ENCODE peak calls at places on chromosome 7, in nine cellular contexts. One of them, this sample, is unnamed.

GRCh38 chr7:51949726-51950644 is 633.4 kb upstream of the COBL start:
- DNase-seq in cardiac muscle cell: no peak
- DNase-seq in breast epithelium: no peak
- DNase-seq in GM23248: no peak
- DNase-seq in right cardiac atrium: no peak
- DNase-seq in tibial nerve: no peak
- DNase-seq in left ventricle myocardium inferior: no peak
- DNase-seq in right atrium auricular region: no peak
- DNase-seq in CD8-positive, alpha-beta memory T cell: no peak
- DNase-seq in this sample: no peak

GRCh38 chr7:41145656-41146055 is 557.2 kb downstream of the INHBA start:
- DNase-seq in cardiac muscle cell: no peak
- DNase-seq in breast epithelium: no peak
- DNase-seq in GM23248: no peak
- DNase-seq in right cardiac atrium: no peak
- DNase-seq in tibial nerve: no peak
- DNase-seq in left ventricle myocardium inferior: no peak
- DNase-seq in right atrium auricular region: no peak
- DNase-seq in CD8-positive, alpha-beta memory T cell: no peak
- DNase-seq in this sample: no peak

GRCh38 chr7:148699024-148699771 is 495 bp downstream of the CUL1 start:
- DNase-seq in cardiac muscle cell: peak; percentile 78
- DNase-seq in breast epithelium: no peak
- DNase-seq in GM23248: peak; percentile 91
- DNase-seq in right cardiac atrium: peak; percentile 86
- DNase-seq in tibial nerve: peak; percentile 33
- DNase-seq in left ventricle myocardium inferior: peak; percentile 61
- DNase-seq in right atrium auricular region: peak; percentile 64
- DNase-seq in CD8-positive, alpha-beta memory T cell: no peak
- DNase-seq in this sample: peak; percentile 80

GRCh38 chr7:22660732-22661131 is 66.3 kb upstream of the IL6 start:
- DNase-seq in cardiac muscle cell: peak; percentile 6
- DNase-seq in breast epithelium: no peak
- DNase-seq in GM23248: no peak
- DNase-seq in right cardiac atrium: no peak
- DNase-seq in tibial nerve: no peak
- DNase-seq in left ventricle myocardium inferior: no peak
- DNase-seq in right atrium auricular region: peak; percentile 34
- DNase-seq in CD8-positive, alpha-beta memory T cell: no peak
- DNase-seq in this sample: no peak

GRCh38 chr7:74454059-74454947 is 597 bp downstream of the GTF2IRD1 start:
- DNase-seq in cardiac muscle cell: peak; percentile 51
- DNase-seq in breast epithelium: no peak
- DNase-seq in GM23248: peak; percentile 28
- DNase-seq in right cardiac atrium: peak; percentile 76
- DNase-seq in tibial nerve: no peak
- DNase-seq in left ventricle myocardium inferior: no peak
- DNase-seq in right atrium auricular region: no peak
- DNase-seq in CD8-positive, alpha-beta memory T cell: no peak
- DNase-seq in this sample: no peak

GRCh38 chr7:128844777-128845311 is 14.6 kb downstream of the FLNC start:
- DNase-seq in cardiac muscle cell: no peak
- DNase-seq in breast epithelium: no peak
- DNase-seq in GM23248: no peak
- DNase-seq in right cardiac atrium: peak; percentile 56
- DNase-seq in tibial nerve: no peak
- DNase-seq in left ventricle myocardium inferior: no peak
- DNase-seq in right atrium auricular region: no peak
- DNase-seq in CD8-positive, alpha-beta memory T cell: no peak
- DNase-seq in this sample: no peak

GRCh38 chr7:156993021-156993924 is 17.2 kb downstream of the MNX1 start:
- DNase-seq in cardiac muscle cell: no peak
- DNase-seq in breast epithelium: no peak
- DNase-seq in GM23248: no peak
- DNase-seq in right cardiac atrium: no peak
- DNase-seq in tibial nerve: no peak
- DNase-seq in left ventricle myocardium inferior: no peak
- DNase-seq in right atrium auricular region: no peak
- DNase-seq in CD8-positive, alpha-beta memory T cell: no peak
- DNase-seq in this sample: no peak

GRCh38 chr7:103679156-103680132 is 233.4 kb upstream of the SLC26A5 start:
- DNase-seq in cardiac muscle cell: no peak
- DNase-seq in breast epithelium: no peak
- DNase-seq in GM23248: peak; percentile 45
- DNase-seq in right cardiac atrium: no peak
- DNase-seq in tibial nerve: no peak
- DNase-seq in left ventricle myocardium inferior: no peak
- DNase-seq in right atrium auricular region: no peak
- DNase-seq in CD8-positive, alpha-beta memory T cell: no peak
- DNase-seq in this sample: no peak

GRCh38 chr7:140238778-140239652 is 62.2 kb upstream of the KDM7A start:
- DNase-seq in cardiac muscle cell: no peak
- DNase-seq in breast epithelium: no peak
- DNase-seq in GM23248: no peak
- DNase-seq in right cardiac atrium: no peak
- DNase-seq in tibial nerve: no peak
- DNase-seq in left ventricle myocardium inferior: no peak
- DNase-seq in right atrium auricular region: no peak
- DNase-seq in CD8-positive, alpha-beta memory T cell: no peak
- DNase-seq in this sample: no peak

GRCh38 chr7:150313367-150313809 is 9.8 kb upstream of the LRRC61 start:
- DNase-seq in cardiac muscle cell: no peak
- DNase-seq in breast epithelium: no peak
- DNase-seq in GM23248: no peak
- DNase-seq in right cardiac atrium: no peak
- DNase-seq in tibial nerve: no peak
- DNase-seq in left ventricle myocardium inferior: no peak
- DNase-seq in right atrium auricular region: no peak
- DNase-seq in CD8-positive, alpha-beta memory T cell: no peak
- DNase-seq in this sample: no peak

GRCh38 chr7:150308575-150308974 is 14.6 kb upstream of the LRRC61 start:
- DNase-seq in cardiac muscle cell: no peak
- DNase-seq in breast epithelium: no peak
- DNase-seq in GM23248: no peak
- DNase-seq in right cardiac atrium: no peak
- DNase-seq in tibial nerve: no peak
- DNase-seq in left ventricle myocardium inferior: no peak
- DNase-seq in right atrium auricular region: no peak
- DNase-seq in CD8-positive, alpha-beta memory T cell: no peak
- DNase-seq in this sample: no peak

GRCh38 chr7:150313870-150314269 is 9.3 kb upstream of the LRRC61 start:
- DNase-seq in cardiac muscle cell: no peak
- DNase-seq in breast epithelium: no peak
- DNase-seq in GM23248: no peak
- DNase-seq in right cardiac atrium: no peak
- DNase-seq in tibial nerve: no peak
- DNase-seq in left ventricle myocardium inferior: no peak
- DNase-seq in right atrium auricular region: no peak
- DNase-seq in CD8-positive, alpha-beta memory T cell: no peak
- DNase-seq in this sample: no peak

GRCh38 chr7:150311711-150312110 is 11.4 kb upstream of the LRRC61 start:
- DNase-seq in cardiac muscle cell: no peak
- DNase-seq in breast epithelium: no peak
- DNase-seq in GM23248: no peak
- DNase-seq in right cardiac atrium: no peak
- DNase-seq in tibial nerve: no peak
- DNase-seq in left ventricle myocardium inferior: no peak
- DNase-seq in right atrium auricular region: no peak
- DNase-seq in CD8-positive, alpha-beta memory T cell: no peak
- DNase-seq in this sample: no peak

GRCh38 chr7:150311146-150311545 is 12.0 kb upstream of the LRRC61 start:
- DNase-seq in cardiac muscle cell: no peak
- DNase-seq in breast epithelium: no peak
- DNase-seq in GM23248: no peak
- DNase-seq in right cardiac atrium: no peak
- DNase-seq in tibial nerve: no peak
- DNase-seq in left ventricle myocardium inferior: no peak
- DNase-seq in right atrium auricular region: no peak
- DNase-seq in CD8-positive, alpha-beta memory T cell: no peak
- DNase-seq in this sample: no peak
- H3K27me3 ChIP-seq in cardiac muscle cell: no peaks in the 10 kb centered on the region
- H3K27me3 ChIP-seq in breast epithelium: no peaks in the 10 kb centered on the region
- H3K27me3 ChIP-seq in GM23248: no peaks in the 10 kb centered on the region
- H3K27me3 ChIP-seq in right cardiac atrium: no peaks in the 10 kb centered on the region
- H3K27me3 ChIP-seq in tibial nerve: no peaks in the 10 kb centered on the region
- H3K27me3 ChIP-seq in left ventricle myocardium inferior: no peaks in the 10 kb centered on the region
- H3K27me3 ChIP-seq in right atrium auricular region: no peaks in the 10 kb centered on the region
- H3K27me3 ChIP-seq in CD8-positive, alpha-beta memory T cell: no peaks in the 10 kb centered on the region
- H3K27me3 ChIP-seq in this sample: no peaks in the 10 kb centered on the region

GRCh38 chr7:150983893-150984368 is 5.8 kb upstream of the KCNH2 start:
- DNase-seq in cardiac muscle cell: peak; percentile 89
- DNase-seq in breast epithelium: no peak
- DNase-seq in GM23248: peak; percentile 49
- DNase-seq in right cardiac atrium: no peak
- DNase-seq in tibial nerve: peak; percentile 26
- DNase-seq in left ventricle myocardium inferior: no peak
- DNase-seq in right atrium auricular region: no peak
- DNase-seq in CD8-positive, alpha-beta memory T cell: peak; percentile 50
- DNase-seq in this sample: no peak
- H3K27me3 ChIP-seq in cardiac muscle cell: no peaks in the 10 kb centered on the region
- H3K27me3 ChIP-seq in breast epithelium: peaks cover 1% of the 10 kb centered on the region
- H3K27me3 ChIP-seq in GM23248: peaks cover 19% of the 10 kb centered on the region
- H3K27me3 ChIP-seq in right cardiac atrium: no peaks in the 10 kb centered on the region
- H3K27me3 ChIP-seq in tibial nerve: no peaks in the 10 kb centered on the region
- H3K27me3 ChIP-seq in left ventricle myocardium inferior: peaks cover 39% of the 10 kb centered on the region
- H3K27me3 ChIP-seq in right atrium auricular region: no peaks in the 10 kb centered on the region
- H3K27me3 ChIP-seq in CD8-positive, alpha-beta memory T cell: peaks cover 15% of the 10 kb centered on the region
- H3K27me3 ChIP-seq in this sample: no peaks in the 10 kb centered on the region

DNA sequence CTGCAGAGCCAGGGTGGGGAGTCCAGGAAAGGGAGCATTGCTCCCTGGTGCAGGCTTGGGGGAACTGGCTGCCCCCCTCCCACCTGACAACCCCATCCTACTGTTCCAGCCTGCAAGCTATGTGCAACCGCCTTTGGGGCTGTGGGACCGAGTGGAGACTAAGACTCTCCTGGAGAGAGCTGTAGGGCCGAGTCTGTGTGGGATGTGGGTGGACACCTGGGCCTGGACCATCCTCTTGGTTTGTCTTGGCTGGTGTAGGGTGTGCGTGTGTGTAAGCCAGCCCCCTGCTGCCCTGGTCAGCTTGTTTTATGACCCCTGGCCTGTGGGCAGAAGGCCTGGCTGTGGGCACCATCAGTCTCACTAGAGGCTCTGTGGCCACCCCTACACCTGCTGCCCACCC is 1.6 kb upstream of the RAMP3 start:
- DNase-seq in cardiac muscle cell: no peak
- DNase-seq in breast epithelium: no peak
- DNase-seq in GM23248: no peak
- DNase-seq in right cardiac atrium: no peak
- DNase-seq in tibial nerve: no peak
- DNase-seq in left ventricle myocardium inferior: no peak
- DNase-seq in right atrium auricular region: no peak
- DNase-seq in CD8-positive, alpha-beta memory T cell: no peak
- DNase-seq in this sample: no peak
- H3K27me3 ChIP-seq in cardiac muscle cell: peaks cover 49% of the 10 kb centered on the region
- H3K27me3 ChIP-seq in breast epithelium: peaks cover 6% of the 10 kb centered on the region
- H3K27me3 ChIP-seq in GM23248: peaks cover 30% of the 10 kb centered on the region
- H3K27me3 ChIP-seq in right cardiac atrium: no peaks in the 10 kb centered on the region
- H3K27me3 ChIP-seq in tibial nerve: no peaks in the 10 kb centered on the region
- H3K27me3 ChIP-seq in left ventricle myocardium inferior: peaks cover 42% of the 10 kb centered on the region
- H3K27me3 ChIP-seq in right atrium auricular region: no peaks in the 10 kb centered on the region
- H3K27me3 ChIP-seq in CD8-positive, alpha-beta memory T cell: peaks cover 11% of the 10 kb centered on the region
- H3K27me3 ChIP-seq in this sample: no peaks in the 10 kb centered on the region

DNA sequence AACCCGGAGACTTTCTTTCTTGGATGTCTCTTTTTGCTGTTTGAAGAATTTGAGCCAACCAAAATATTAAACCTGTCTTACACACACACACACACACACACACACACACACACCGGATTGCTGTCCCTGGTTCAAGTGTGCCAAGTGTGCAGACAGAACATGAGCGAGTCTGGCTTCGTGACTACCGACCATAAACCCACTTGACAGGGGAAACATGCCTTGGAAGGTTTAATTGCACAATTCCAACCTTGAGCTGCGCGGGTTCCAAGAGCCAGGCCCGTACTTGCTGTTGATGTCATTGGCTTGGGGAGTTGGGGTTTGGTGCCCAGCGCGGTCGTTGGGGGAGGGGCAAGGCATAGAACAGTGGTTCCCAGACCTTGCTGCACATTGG is 1.7 kb downstream of the EGFR start:
- DNase-seq in cardiac muscle cell: no peak
- DNase-seq in breast epithelium: no peak
- DNase-seq in GM23248: peak; percentile 80
- DNase-seq in right cardiac atrium: peak; percentile 63
- DNase-seq in tibial nerve: peak; percentile 63
- DNase-seq in left ventricle myocardium inferior: peak; percentile 45
- DNase-seq in right atrium auricular region: no peak
- DNase-seq in CD8-positive, alpha-beta memory T cell: no peak
- DNase-seq in this sample: peak; percentile 84
- H3K27me3 ChIP-seq in cardiac muscle cell: peaks cover 96% of the 10 kb centered on the region
- H3K27me3 ChIP-seq in breast epithelium: no peaks in the 10 kb centered on the region
- H3K27me3 ChIP-seq in GM23248: no peaks in the 10 kb centered on the region
- H3K27me3 ChIP-seq in right cardiac atrium: no peaks in the 10 kb centered on the region
- H3K27me3 ChIP-seq in tibial nerve: no peaks in the 10 kb centered on the region
- H3K27me3 ChIP-seq in left ventricle myocardium inferior: peaks cover 47% of the 10 kb centered on the region
- H3K27me3 ChIP-seq in right atrium auricular region: no peaks in the 10 kb centered on the region
- H3K27me3 ChIP-seq in CD8-positive, alpha-beta memory T cell: no peaks in the 10 kb centered on the region
- H3K27me3 ChIP-seq in this sample: no peaks in the 10 kb centered on the region

DNA sequence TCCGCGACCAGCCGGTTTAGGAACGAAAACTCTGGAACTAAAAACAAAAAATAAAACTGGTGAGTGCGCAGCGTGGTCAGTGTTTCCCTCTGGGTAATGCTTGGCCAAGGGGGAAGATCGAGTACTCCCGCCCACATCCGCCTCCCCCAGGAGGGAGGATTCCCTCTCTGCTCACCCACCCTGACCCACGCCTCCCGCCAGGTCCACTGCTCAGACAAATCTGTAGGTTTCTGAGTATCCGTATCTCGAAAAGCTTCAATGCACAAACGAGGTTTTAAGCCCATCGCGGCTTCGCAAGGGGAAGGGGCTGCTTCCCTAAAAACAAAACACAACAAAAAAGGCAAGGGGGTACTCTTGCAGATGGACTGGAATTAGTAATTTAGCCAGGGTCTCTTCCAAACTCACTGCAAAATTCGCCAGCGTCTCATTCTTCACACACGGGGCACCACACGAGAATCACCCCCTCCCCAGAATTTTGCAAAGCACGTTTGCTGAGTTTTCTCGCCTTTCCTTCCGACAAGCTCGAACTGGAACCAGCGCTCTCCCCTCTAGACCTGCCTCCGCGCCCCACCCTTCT is 75.2 kb downstream of the INSIG1 start:
- DNase-seq in cardiac muscle cell: no peak
- DNase-seq in breast epithelium: no peak
- DNase-seq in GM23248: no peak
- DNase-seq in right cardiac atrium: no peak
- DNase-seq in tibial nerve: no peak
- DNase-seq in left ventricle myocardium inferior: no peak
- DNase-seq in right atrium auricular region: no peak
- DNase-seq in CD8-positive, alpha-beta memory T cell: no peak
- DNase-seq in this sample: no peak
- H3K27me3 ChIP-seq in cardiac muscle cell: peaks cover 96% of the 10 kb centered on the region
- H3K27me3 ChIP-seq in breast epithelium: peaks cover 20% of the 10 kb centered on the region
- H3K27me3 ChIP-seq in GM23248: peaks cover 80% of the 10 kb centered on the region
- H3K27me3 ChIP-seq in right cardiac atrium: no peaks in the 10 kb centered on the region
- H3K27me3 ChIP-seq in tibial nerve: peaks cover 3% of the 10 kb centered on the region
- H3K27me3 ChIP-seq in left ventricle myocardium inferior: peaks cover 96% of the 10 kb centered on the region
- H3K27me3 ChIP-seq in right atrium auricular region: peaks cover 76% of the 10 kb centered on the region
- H3K27me3 ChIP-seq in CD8-positive, alpha-beta memory T cell: peaks cover 32% of the 10 kb centered on the region
- H3K27me3 ChIP-seq in this sample: peaks cover 96% of the 10 kb centered on the region

GRCh38 chr7:27209933-27210440 is 10.1 kb upstream of the HOXA13 start:
- DNase-seq in cardiac muscle cell: no peak
- DNase-seq in breast epithelium: no peak
- DNase-seq in GM23248: no peak
- DNase-seq in right cardiac atrium: no peak
- DNase-seq in tibial nerve: no peak
- DNase-seq in left ventricle myocardium inferior: no peak
- DNase-seq in right atrium auricular region: no peak
- DNase-seq in CD8-positive, alpha-beta memory T cell: no peak
- DNase-seq in this sample: no peak
- H3K27me3 ChIP-seq in cardiac muscle cell: peaks cover 100% of the 10 kb centered on the region
- H3K27me3 ChIP-seq in breast epithelium: no peaks in the 10 kb centered on the region
- H3K27me3 ChIP-seq in GM23248: peaks cover 12% of the 10 kb centered on the region
- H3K27me3 ChIP-seq in right cardiac atrium: peaks cover 3% of the 10 kb centered on the region
- H3K27me3 ChIP-seq in tibial nerve: no peaks in the 10 kb centered on the region
- H3K27me3 ChIP-seq in left ventricle myocardium inferior: peaks cover 100% of the 10 kb centered on the region
- H3K27me3 ChIP-seq in right atrium auricular region: peaks cover 56% of the 10 kb centered on the region
- H3K27me3 ChIP-seq in CD8-positive, alpha-beta memory T cell: peaks cover 64% of the 10 kb centered on the region
- H3K27me3 ChIP-seq in this sample: peaks cover 4% of the 10 kb centered on the region